ENCODE peak calls at places on chromosomes 5 and 9, in nine cellular contexts. N is IMR-90; L is lower lobe of right lung; F is heart right ventricle; X is CD8-positive, alpha-beta T cell; R is A549; A is astrocyte; M is lung; H is CD8-positive, alpha-beta memory T cell. T is an unnamed sample. For H3K4me1, the result is how much of the 10 kb centered on the place peaks cover.

GRCh38 chr9:134123764-134124128 is 12.1 kb upstream of the WDR5 start:
- DNase-seq in N (no peak), L (no peak), F (no peak), X (no peak), R (no peak), A (no peak), M (no peak), H (no peak), T (no peak)

GRCh38 chr5:90932052-90932699 is 373.6 kb downstream of the ADGRV1 start:
- DNase-seq in N (peak), L (no peak), F (peak), X (peak), R (peak), A (peak), M (peak), H (no peak), T (no peak)

GRCh38 chr9:117821943-117822342 is 117.7 kb downstream of the TLR4 start:
- DNase-seq in N (no peak), L (no peak), F (no peak), X (no peak), R (no peak), A (no peak), M (no peak), H (no peak), T (no peak)

GRCh38 chr5:13359326-13359725 is 585.2 kb downstream of the DNAH5 start:
- DNase-seq in N (peak), L (no peak), F (no peak), X (no peak), R (no peak), A (peak), M (no peak), H (no peak), T (no peak)

GRCh38 chr9:73118297-73118696 is 33.4 kb upstream of the ANXA1 start:
- DNase-seq in N (no peak), L (no peak), F (no peak), X (no peak), R (no peak), A (no peak), M (no peak), H (no peak), T (no peak)

GRCh38 chr5:7615566-7616061 is 219.7 kb downstream of the ADCY2 start:
- DNase-seq in N (no peak), L (no peak), F (no peak), X (no peak), R (no peak), A (peak), M (no peak), H (no peak), T (no peak)

GRCh38 chr5:177098772-177099152 is 12.0 kb downstream of the FGFR4 start:
- DNase-seq in N (peak), L (no peak), F (no peak), X (no peak), R (no peak), A (no peak), M (no peak), H (no peak), T (no peak)

GRCh38 chr9:81506941-81507864 is 182.1 kb downstream of the TLE1 start:
- DNase-seq in N (no peak), L (no peak), F (no peak), X (no peak), R (no peak), A (no peak), M (no peak), H (no peak), T (no peak)

GRCh38 chr5:122311888-122312669 is at the start of gene SNCAIP:
- DNase-seq in N (peak), L (peak), F (peak), X (no peak), R (peak), A (peak), M (peak), H (no peak), T (no peak)

GRCh38 chr9:136119259-136120118 is 814 bp upstream of the TMEM250 start:
- DNase-seq in N (peak), L (no peak), F (no peak), X (no peak), R (no peak), A (no peak), M (no peak), H (peak), T (peak)

GRCh38 chr9:135038826-135039225 is 48.6 kb upstream of the OLFM1 start:
- DNase-seq in N (no peak), L (no peak), F (no peak), X (no peak), R (no peak), A (no peak), M (no peak), H (no peak), T (no peak)

GRCh38 chr5:56640763-56641406 is 174.5 kb upstream of the MAP3K1 start:
- DNase-seq in N (no peak), L (peak), F (no peak), X (no peak), R (no peak), A (no peak), M (no peak), H (no peak), T (no peak)

GRCh38 chr9:121876658-121877271 is 216.3 kb downstream of the TTLL11 start:
- DNase-seq in N (peak), L (no peak), F (no peak), X (no peak), R (no peak), A (peak), M (no peak), H (no peak), T (no peak)

GRCh38 chr5:176856746-176857145 is 42.4 kb downstream of the HK3 start:
- DNase-seq in N (no peak), L (no peak), F (no peak), X (no peak), R (no peak), A (no peak), M (no peak), H (no peak), T (no peak)

GRCh38 chr5:64872044-64872443 is 103.3 kb downstream of the CWC27 start:
- DNase-seq in N (peak), L (no peak), F (no peak), X (no peak), R (no peak), A (peak), M (no peak), H (no peak), T (no peak)

GRCh38 chr5:78637468-78637867 is 11.1 kb downstream of the LHFPL2 start:
- DNase-seq in N (no peak), L (no peak), F (no peak), X (no peak), R (no peak), A (no peak), M (no peak), H (no peak), T (no peak)

GRCh38 chr5:78636682-78637081 is 11.9 kb downstream of the LHFPL2 start:
- DNase-seq in N (no peak), L (no peak), F (no peak), X (no peak), R (no peak), A (no peak), M (no peak), H (no peak), T (no peak)

GRCh38 chr5:78638973-78639669 is 9.5 kb downstream of the LHFPL2 start:
- DNase-seq in N (no peak), L (no peak), F (no peak), X (no peak), R (no peak), A (no peak), M (no peak), H (no peak), T (no peak)

GRCh38 chr5:78639811-78640210 is 8.8 kb downstream of the LHFPL2 start:
- DNase-seq in N (no peak), L (no peak), F (no peak), X (no peak), R (no peak), A (no peak), M (no peak), H (no peak), T (no peak)

GRCh38 chr5:78638423-78638822 is 10.1 kb downstream of the LHFPL2 start:
- DNase-seq in N (peak), L (no peak), F (peak), X (no peak), R (peak), A (peak), M (peak), H (no peak), T (no peak)
- H3K27ac ChIP-seq in N (peak), L (no peak), F (no peak), X (no peak), R (peak), A (peak), M (no peak), H (no peak), T (no peak)

DNA sequence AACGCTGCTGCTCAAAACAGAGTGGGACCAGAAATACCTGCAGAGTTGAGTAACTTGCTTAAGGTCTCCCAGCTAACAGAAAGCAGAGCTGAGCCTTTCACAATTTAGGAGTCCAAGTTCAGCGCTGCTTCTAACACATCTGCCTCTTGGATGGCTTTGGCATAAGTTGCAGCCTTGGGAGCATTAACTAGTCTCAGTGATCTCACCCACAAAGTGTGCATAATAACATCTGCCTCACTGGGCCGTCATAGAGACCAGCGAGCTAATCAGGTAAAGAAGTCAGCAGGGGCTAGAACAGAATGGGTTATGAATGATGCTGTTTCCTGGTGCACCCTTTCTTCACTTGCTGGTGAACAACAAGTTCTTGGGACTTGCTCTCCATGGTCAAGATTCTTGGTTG is 36.5 kb downstream of the WWC1 start:
- DNase-seq in N (peak), L (no peak), F (no peak), X (no peak), R (no peak), A (peak), M (no peak), H (no peak), T (no peak)
- H3K4me3 ChIP-seq in N (no peak), L (no peak), F (no peak), X (no peak), R (no peak), A (no peak), M (no peak), H (no peak), T (no peak)

GRCh38 chr9:112174223-112174964 is 703 bp downstream of the SUSD1 start:
- DNase-seq in N (peak), L (peak), F (peak), X (peak), R (peak), A (peak), M (peak), H (peak), T (peak)
- H3K4me1 ChIP-seq in N (under half), L (under half), F (under half), X (under half), R (under half), A (under half), M (under half), H (half or more), T (under half)

GRCh38 chr9:111040494-111040893 is 2.2 kb upstream of the LPAR1 start:
- DNase-seq in N (no peak), L (no peak), F (no peak), X (no peak), R (no peak), A (no peak), M (no peak), H (no peak), T (no peak)
- H3K27ac ChIP-seq in N (no peak), L (no peak), F (no peak), X (no peak), R (no peak), A (no peak), M (no peak), H (no peak), T (no peak)

GRCh38 chr5:1109542-1110259 is 2.2 kb downstream of the SLC12A7 start:
- DNase-seq in N (no peak), L (no peak), F (no peak), X (no peak), R (no peak), A (no peak), M (no peak), H (no peak), T (no peak)

GRCh38 chr5:1106385-1107166 is 5.3 kb downstream of the SLC12A7 start:
- DNase-seq in N (no peak), L (no peak), F (no peak), X (no peak), R (no peak), A (no peak), M (no peak), H (no peak), T (no peak)

GRCh38 chr5:1107167-1108007 is 4.5 kb downstream of the SLC12A7 start:
- DNase-seq in N (no peak), L (no peak), F (no peak), X (no peak), R (no peak), A (no peak), M (no peak), H (no peak), T (no peak)

GRCh38 chr5:1108865-1109174 is 3.0 kb downstream of the SLC12A7 start:
- DNase-seq in N (no peak), L (no peak), F (no peak), X (no peak), R (no peak), A (no peak), M (no peak), H (no peak), T (no peak)

GRCh38 chr5:1108008-1108864 is 3.6 kb downstream of the SLC12A7 start:
- DNase-seq in N (no peak), L (no peak), F (no peak), X (no peak), R (no peak), A (no peak), M (no peak), H (no peak), T (no peak)
- H3K4me3 ChIP-seq in N (no peak), L (peak), F (peak), X (no peak), R (no peak), A (no peak), M (no peak), H (no peak), T (no peak)